ENCODE peak calls at places on chromosomes 16 and 17, in five cellular contexts. One of them, this sample, is unnamed.

GRCh38 chr16:8583199-8583598 is 7.1 kb downstream of the TMEM114 start:
- DNase-seq in OCI-LY7: no peak
- DNase-seq in fibroblast of mammary gland: peak
- DNase-seq in AG10803: peak
- DNase-seq in BJ: no peak
- DNase-seq in this sample: no peak

GRCh38 chr17:4747847-4748246 is 8.1 kb upstream of the CXCL16 start:
- DNase-seq in OCI-LY7: peak
- DNase-seq in fibroblast of mammary gland: no peak
- DNase-seq in BJ: no peak
- DNase-seq in AG10803: peak
- DNase-seq in this sample: peak

GRCh38 chr17:2101448-2102257 is 46.8 kb downstream of the HIC1 start:
- DNase-seq in OCI-LY7: no peak
- DNase-seq in AG10803: no peak
- DNase-seq in BJ: no peak
- DNase-seq in fibroblast of mammary gland: no peak
- DNase-seq in this sample: no peak

GRCh38 chr17:63928966-63929695 is 3.0 kb downstream of the CD79B start:
- DNase-seq in AG10803: no peak
- DNase-seq in fibroblast of mammary gland: no peak
- DNase-seq in OCI-LY7: no peak
- DNase-seq in BJ: no peak
- DNase-seq in this sample: no peak

GRCh38 chr17:64547354-64547753 is 40.6 kb downstream of the CEP95 start:
- DNase-seq in BJ: no peak
- DNase-seq in AG10803: no peak
- DNase-seq in fibroblast of mammary gland: no peak
- DNase-seq in OCI-LY7: no peak
- DNase-seq in this sample: no peak

GRCh38 chr16:89395150-89396142 is 94.9 kb downstream of the ANKRD11 start:
- DNase-seq in OCI-LY7: no peak
- DNase-seq in fibroblast of mammary gland: peak
- DNase-seq in AG10803: peak
- DNase-seq in BJ: peak
- DNase-seq in this sample: no peak

GRCh38 chr16:88596477-88596876 is 26.3 kb downstream of the ZC3H18 start:
- DNase-seq in fibroblast of mammary gland: peak
- DNase-seq in AG10803: peak
- DNase-seq in OCI-LY7: no peak
- DNase-seq in BJ: no peak
- DNase-seq in this sample: no peak

GRCh38 chr16:71473891-71474290 is 11.8 kb upstream of the ZNF23 start:
- DNase-seq in OCI-LY7: no peak
- DNase-seq in BJ: no peak
- DNase-seq in AG10803: no peak
- DNase-seq in fibroblast of mammary gland: no peak
- DNase-seq in this sample: no peak

GRCh38 chr16:31134625-31135534 is 647 bp downstream of the PRSS8 start:
- DNase-seq in fibroblast of mammary gland: no peak
- DNase-seq in BJ: no peak
- DNase-seq in OCI-LY7: no peak
- DNase-seq in AG10803: peak
- DNase-seq in this sample: no peak

GRCh38 chr16:75402821-75403475 is 30.4 kb downstream of the CFDP1 start:
- DNase-seq in OCI-LY7: peak
- DNase-seq in fibroblast of mammary gland: peak
- DNase-seq in BJ: no peak
- DNase-seq in AG10803: peak
- DNase-seq in this sample: peak

GRCh38 chr16:11949527-11949926 is 7.7 kb upstream of the NPIPB2 start:
- DNase-seq in fibroblast of mammary gland: peak
- DNase-seq in BJ: no peak
- DNase-seq in OCI-LY7: peak
- DNase-seq in AG10803: peak
- DNase-seq in this sample: peak

GRCh38 chr16:47734987-47735594 is 274.0 kb downstream of the PHKB start:
- DNase-seq in BJ: no peak
- DNase-seq in OCI-LY7: no peak
- DNase-seq in fibroblast of mammary gland: no peak
- DNase-seq in AG10803: no peak
- DNase-seq in this sample: no peak

GRCh38 chr17:10149573-10150399 is 48.6 kb downstream of the GAS7 start:
- DNase-seq in fibroblast of mammary gland: peak
- DNase-seq in AG10803: peak
- DNase-seq in BJ: no peak
- DNase-seq in OCI-LY7: no peak
- DNase-seq in this sample: peak

GRCh38 chr16:64122177-64122576 is 999.7 kb downstream of the CDH11 start:
- DNase-seq in BJ: peak
- DNase-seq in OCI-LY7: no peak
- DNase-seq in AG10803: no peak
- DNase-seq in fibroblast of mammary gland: no peak
- DNase-seq in this sample: no peak

GRCh38 chr17:77473615-77474226 is 333.0 kb downstream of the SEC14L1 start:
- DNase-seq in OCI-LY7: no peak
- DNase-seq in BJ: no peak
- DNase-seq in fibroblast of mammary gland: no peak
- DNase-seq in AG10803: no peak
- DNase-seq in this sample: no peak

GRCh38 chr16:19777061-19777460 is 59.0 kb downstream of the IQCK start:
- DNase-seq in OCI-LY7: no peak
- DNase-seq in AG10803: no peak
- DNase-seq in fibroblast of mammary gland: no peak
- DNase-seq in BJ: no peak
- DNase-seq in this sample: peak

GRCh38 chr16:87457724-87458423 is 35.0 kb downstream of the ZCCHC14 start:
- DNase-seq in OCI-LY7: no peak
- DNase-seq in fibroblast of mammary gland: peak
- DNase-seq in AG10803: peak
- DNase-seq in BJ: peak
- DNase-seq in this sample: peak

GRCh38 chr16:87780385-87780989 is 14.7 kb upstream of the KLHDC4 start:
- DNase-seq in fibroblast of mammary gland: peak
- DNase-seq in BJ: no peak
- DNase-seq in AG10803: peak
- DNase-seq in OCI-LY7: peak
- DNase-seq in this sample: peak

DNA sequence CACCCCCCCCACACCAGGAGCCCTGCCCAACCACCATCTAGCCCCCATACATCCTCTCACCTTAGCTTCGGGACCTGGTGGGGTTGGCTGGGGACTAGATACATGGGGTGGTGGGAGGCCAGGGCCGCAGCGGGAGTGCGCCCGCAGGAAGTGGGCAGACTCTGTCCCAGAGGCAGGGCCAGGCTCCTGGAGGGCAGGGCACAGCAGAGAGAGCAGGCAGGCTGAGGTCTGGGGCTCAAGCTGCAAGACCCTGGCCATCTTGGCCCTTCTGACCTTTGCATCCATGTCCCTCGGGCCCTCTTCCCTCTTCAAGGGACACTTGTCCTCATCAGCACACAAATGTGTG is 2.7 kb downstream of the ENKD1 start:
- DNase-seq in fibroblast of mammary gland: no peak
- DNase-seq in AG10803: no peak
- DNase-seq in OCI-LY7: no peak
- DNase-seq in BJ: no peak
- DNase-seq in this sample: no peak
- TF ChIP-seq CTCF in fibroblast of mammary gland: no peak
- TF ChIP-seq CTCF in AG10803: no peak
- TF ChIP-seq CTCF in OCI-LY7: no peak
- TF ChIP-seq CTCF in BJ: no peak
- TF ChIP-seq CTCF in this sample: no peak

GRCh38 chr17:16135461-16135860 is 79.9 kb downstream of the NCOR1 start:
- DNase-seq in OCI-LY7: no peak
- DNase-seq in AG10803: no peak
- DNase-seq in fibroblast of mammary gland: no peak
- DNase-seq in BJ: no peak
- DNase-seq in this sample: no peak
- TF ChIP-seq CTCF in OCI-LY7: no peak
- TF ChIP-seq CTCF in AG10803: no peak
- TF ChIP-seq CTCF in fibroblast of mammary gland: no peak
- TF ChIP-seq CTCF in BJ: no peak
- TF ChIP-seq CTCF in this sample: no peak

GRCh38 chr17:36008998-36009665 is 7.8 kb upstream of the CCL15 start:
- DNase-seq in fibroblast of mammary gland: peak
- DNase-seq in AG10803: no peak
- DNase-seq in OCI-LY7: peak
- DNase-seq in BJ: no peak
- DNase-seq in this sample: no peak
- TF ChIP-seq CTCF in fibroblast of mammary gland: peak
- TF ChIP-seq CTCF in AG10803: peak
- TF ChIP-seq CTCF in OCI-LY7: peak
- TF ChIP-seq CTCF in BJ: peak
- TF ChIP-seq CTCF in this sample: peak

DNA sequence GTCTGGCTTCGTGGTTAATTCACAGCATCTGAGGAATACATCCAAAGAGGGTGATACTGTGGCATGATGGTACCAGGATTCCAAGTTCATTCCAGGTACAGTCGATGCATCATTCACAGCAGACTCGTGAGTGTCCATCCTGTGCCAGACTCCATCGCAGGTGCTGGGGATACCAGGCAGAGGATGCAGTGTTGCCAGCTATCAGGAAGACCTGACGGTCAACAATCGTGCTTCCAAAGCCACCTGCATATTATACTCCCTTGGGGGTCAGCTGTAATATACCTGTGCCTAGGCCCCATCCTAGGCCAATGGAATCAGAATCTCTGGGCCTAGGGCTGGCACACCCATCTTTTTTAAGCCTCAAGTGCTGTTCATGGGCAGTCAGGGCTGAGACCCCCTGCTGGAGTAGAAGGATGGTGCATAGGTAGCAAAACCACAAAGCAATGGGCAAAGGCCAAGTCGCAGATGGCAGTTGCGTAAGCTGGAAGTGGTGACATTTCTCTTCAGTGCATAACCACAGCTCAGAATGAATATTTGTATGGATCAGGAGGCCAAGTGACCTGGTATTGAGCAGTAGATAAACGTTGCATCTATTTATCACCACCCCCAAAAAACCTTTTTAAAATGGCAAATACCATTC is 42.9 kb upstream of the C16orf78 start:
- DNase-seq in OCI-LY7: peak
- DNase-seq in fibroblast of mammary gland: no peak
- DNase-seq in AG10803: no peak
- DNase-seq in BJ: no peak
- DNase-seq in this sample: no peak
- TF ChIP-seq CTCF in OCI-LY7: no peak
- TF ChIP-seq CTCF in fibroblast of mammary gland: no peak
- TF ChIP-seq CTCF in AG10803: no peak
- TF ChIP-seq CTCF in BJ: no peak
- TF ChIP-seq CTCF in this sample: no peak

DNA sequence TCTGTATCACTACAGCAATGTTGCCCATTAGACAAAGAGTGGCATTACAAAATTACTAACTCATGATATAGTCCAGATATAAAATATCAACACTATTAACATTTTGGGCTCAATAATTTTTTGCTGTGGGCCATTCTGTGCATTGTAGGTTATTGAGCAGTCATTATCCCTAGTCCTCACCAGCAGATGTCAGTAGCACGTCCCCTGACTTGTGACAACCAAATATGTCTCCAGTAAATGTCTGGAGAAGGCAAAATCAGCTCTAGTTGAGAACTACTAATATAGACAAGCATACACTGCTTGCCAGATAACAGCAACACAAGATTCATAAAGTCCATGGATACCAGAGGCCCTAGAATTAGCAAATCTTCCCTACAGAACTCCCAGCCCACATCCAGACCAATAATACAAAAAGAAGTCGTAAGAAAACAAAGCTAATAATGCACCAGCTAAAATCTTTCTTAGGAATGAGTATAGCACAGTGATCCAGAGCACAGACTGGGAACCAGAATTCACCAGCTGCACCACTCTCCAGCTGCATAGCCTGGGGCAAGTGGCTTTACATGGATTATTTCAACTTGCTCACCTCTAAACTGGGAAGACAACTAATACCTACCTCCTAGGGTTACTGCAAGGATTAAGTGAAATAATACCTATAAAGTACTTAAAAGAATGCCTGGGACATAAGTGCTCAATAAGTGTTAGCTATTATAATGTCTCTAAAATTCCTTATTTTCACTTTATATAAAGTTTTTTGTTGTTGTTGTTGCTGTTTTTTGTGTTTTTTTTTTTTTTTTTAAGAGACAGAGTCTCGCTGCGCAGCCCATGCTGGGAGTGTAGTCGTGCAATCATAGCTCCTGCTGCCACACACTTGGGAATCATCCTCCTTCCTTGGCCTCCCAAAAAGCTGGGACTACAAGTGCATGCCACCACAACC is 23.7 kb downstream of the HELZ start:
- DNase-seq in BJ: no peak
- DNase-seq in OCI-LY7: peak
- DNase-seq in fibroblast of mammary gland: peak
- DNase-seq in AG10803: peak
- DNase-seq in this sample: peak
- TF ChIP-seq CTCF in BJ: peak
- TF ChIP-seq CTCF in OCI-LY7: peak
- TF ChIP-seq CTCF in fibroblast of mammary gland: peak
- TF ChIP-seq CTCF in AG10803: peak
- TF ChIP-seq CTCF in this sample: peak

This sample was measured in GM13977.